ENCODE peak calls at places on chromosomes 16 and 17, in four cellular contexts. M, A, J and L are unnamed samples.

GRCh38 chr16:75398333-75398732 is 35.0 kb downstream of the CFDP1 start:
- DNase-seq in M (no peak), A (no peak), J (no peak), L (no peak)

GRCh38 chr16:66689282-66689681 is 7.3 kb downstream of the CMTM4 start:
- DNase-seq in M (no peak), A (no peak), J (no peak), L (no peak)

GRCh38 chr16:19497181-19497580 is 24.7 kb downstream of the GDE1 start:
- DNase-seq in M (no peak), A (no peak), J (no peak), L (no peak)

GRCh38 chr17:1031711-1032110 is 34.8 kb downstream of the TIMM22 start:
- DNase-seq in M (peak), A (peak), J (no peak), L (no peak)

GRCh38 chr17:60548990-60549389 is 22.9 kb upstream of the APPBP2 start:
- DNase-seq in M (no peak), A (no peak), J (no peak), L (no peak)

GRCh38 chr16:23045025-23045424 is 104.2 kb downstream of the USP31 start:
- DNase-seq in M (no peak), A (no peak), J (no peak), L (no peak)

GRCh38 chr16:30398660-30399434 is 3.6 kb downstream of the ZNF48 start:
- DNase-seq in M (peak), A (peak), J (no peak), L (no peak)

GRCh38 chr16:4538067-4538385 is 547 bp downstream of the CDIP1 start:
- DNase-seq in M (peak), A (no peak), J (no peak), L (no peak)

GRCh38 chr16:86424413-86424812 is 85.9 kb upstream of the FOXF1 start:
- DNase-seq in M (peak), A (no peak), J (no peak), L (no peak)

GRCh38 chr16:58843675-58844074 is 109.6 kb upstream of the GOT2 start:
- DNase-seq in M (peak), A (no peak), J (peak), L (no peak)

GRCh38 chr17:61474934-61475333 is 22.7 kb downstream of the TBX4 start:
- DNase-seq in M (no peak), A (no peak), J (no peak), L (no peak)

GRCh38 chr16:72989203-72989991 is 58.5 kb downstream of the ZFHX3 start:
- DNase-seq in M (no peak), A (no peak), J (peak), L (peak)